ENCODE peak calls at places on chromosomes 13 and 19, in four cellular contexts. U, E, D and L are unnamed samples. For H3K36me3, the result is how much of the 10 kb centered on the place peaks cover.

GRCh38 chr19:43311706-43312105 is 41.8 kb upstream of the CD177 start:
- DNase-seq in U (no peak), E (no peak), D (no peak), L (no peak)

GRCh38 chr19:4732680-4733114 is 9.1 kb upstream of the DPP9 start:
- DNase-seq in U (peak), E (peak), D (no peak), L (peak)

GRCh38 chr19:19032420-19033175 is 719 bp downstream of the SUGP2 start:
- DNase-seq in U (peak), E (peak), D (peak), L (peak)

GRCh38 chr19:6740589-6741348 is 1.3 kb downstream of the TRIP10 start:
- DNase-seq in U (peak), E (peak), D (peak), L (no peak)

GRCh38 chr13:93249259-93249917 is 22.8 kb downstream of the GPC6 start:
- DNase-seq in U (peak), E (no peak), D (no peak), L (no peak)

GRCh38 chr19:4794971-4795370 is 3.4 kb downstream of the FEM1A start:
- DNase-seq in U (no peak), E (no peak), D (no peak), L (no peak)

GRCh38 chr19:15284896-15285295 is 47.4 kb downstream of the BRD4 start:
- DNase-seq in U (no peak), E (no peak), D (no peak), L (no peak)

GRCh38 chr19:14347999-14348889 is 33.0 kb upstream of the ADGRE5 start:
- DNase-seq in U (peak), E (peak), D (peak), L (peak)

GRCh38 chr13:89726690-89727435 is 1620.6 kb upstream of the MIR17HG start:
- DNase-seq in U (peak), E (no peak), D (no peak), L (no peak)

GRCh38 chr19:36420961-36421748 is 2.7 kb upstream of the ZFP82 start:
- DNase-seq in U (peak), E (no peak), D (peak), L (no peak)

DNA sequence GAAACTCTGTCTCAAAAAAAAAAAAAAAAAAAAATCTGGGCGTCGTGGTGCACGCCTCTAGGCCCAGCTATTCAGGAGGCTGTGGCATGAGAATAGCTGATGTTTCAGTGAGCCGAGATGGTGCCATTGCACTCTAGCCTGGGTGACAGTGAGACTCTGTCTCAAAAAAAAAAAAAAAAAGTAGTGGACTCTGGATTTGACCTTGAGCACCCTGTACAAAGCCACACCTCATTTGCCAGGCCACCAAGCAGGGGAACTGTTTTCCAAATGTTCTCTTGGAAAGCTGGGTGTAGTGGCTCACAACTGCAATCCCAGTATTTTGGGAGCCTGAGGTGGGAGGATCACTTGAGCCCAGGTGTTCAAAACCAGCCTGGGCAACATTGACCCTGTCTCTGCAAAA is 3.8 kb upstream of the ZNF555 start:
- DNase-seq in U (no peak), E (no peak), D (no peak), L (no peak)
- H3K36me3 ChIP-seq in U (under half), E (under half), D (under half), L (under half)

GRCh38 chr19:17159466-17160393 is 55.4 kb upstream of the USE1 start:
- DNase-seq in U (peak), E (no peak), D (no peak), L (no peak)

GRCh38 chr19:17156296-17156946 is 58.7 kb upstream of the USE1 start:
- DNase-seq in U (no peak), E (no peak), D (no peak), L (no peak)

GRCh38 chr19:17155251-17155650 is 59.9 kb upstream of the USE1 start:
- DNase-seq in U (no peak), E (no peak), D (no peak), L (no peak)

GRCh38 chr19:17158584-17158983 is 56.6 kb upstream of the USE1 start:
- DNase-seq in U (no peak), E (no peak), D (no peak), L (no peak)

DNA sequence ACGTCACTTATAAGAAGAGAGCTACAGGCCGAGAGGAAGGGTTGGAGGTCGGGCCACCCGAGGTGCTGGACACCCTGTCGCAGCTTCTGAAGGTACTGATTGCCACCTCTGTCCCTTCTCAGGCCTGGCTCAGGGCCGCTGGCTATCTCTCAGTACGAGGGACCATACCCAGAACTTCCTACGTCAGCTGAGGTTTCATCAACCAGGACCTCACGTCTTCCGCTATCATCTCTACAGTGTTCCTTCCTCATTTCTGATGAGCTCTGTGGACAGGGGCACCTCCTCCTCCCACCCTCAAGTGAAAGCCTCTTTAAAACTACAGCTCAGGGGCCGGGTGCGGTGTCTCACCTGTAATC is 58.2 kb upstream of the USE1 start:
- DNase-seq in U (no peak), E (no peak), D (no peak), L (no peak)
- H3K36me3 ChIP-seq in U (under half), E (under half), D (half or more), L (under half)

GRCh38 chr13:20980899-20981298 is 78.4 kb upstream of the XPO4 start:
- DNase-seq in U (no peak), E (no peak), D (no peak), L (no peak)
- H3K36me3 ChIP-seq in U (under half), E (under half), D (half or more), L (under half)

DNA sequence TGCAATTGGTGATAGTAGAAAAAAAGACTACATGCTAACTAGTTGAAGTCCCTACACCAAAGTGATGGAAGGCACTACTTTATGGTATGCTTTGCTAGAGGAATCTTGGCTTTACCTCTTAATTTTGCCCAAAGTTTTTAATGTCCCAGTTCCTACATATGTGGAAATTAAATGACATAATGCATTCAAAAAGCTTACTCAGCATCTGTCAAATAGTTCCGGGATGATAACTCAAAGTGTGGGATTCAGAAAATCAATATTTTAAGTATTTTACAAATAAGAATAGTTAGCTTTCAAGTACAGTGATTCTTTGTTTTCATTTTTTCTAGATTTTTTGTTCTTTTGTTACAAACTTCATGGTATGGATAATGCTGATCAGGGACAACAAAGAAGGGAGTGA is 211.6 kb downstream of the PCDH20 start:
- DNase-seq in U (no peak), E (no peak), D (no peak), L (no peak)
- H3K36me3 ChIP-seq in U (under half), E (under half), D (under half), L (under half)